ENCODE peak calls at places on chromosomes 16 and 17, in seven cellular contexts. P is GM23338, N is prostate gland, Q is ascending aorta, R is SJCRH30, V is left lung, X is heart right ventricle. B is an unnamed sample.

GRCh38 chr16:8730335-8730915 is 56.0 kb downstream of the ABAT start:
- DNase-seq in V (no peak), Q (no peak), X (no peak), R (no peak), P (no peak), N (peak), B (peak)

GRCh38 chr17:34850964-34851363 is 110.3 kb downstream of the CCT6B start:
- DNase-seq in R (no peak), N (no peak), P (peak), X (no peak), V (no peak), Q (no peak), B (no peak)

GRCh38 chr17:332558-333322 is 19.9 kb downstream of the RPH3AL start:
- DNase-seq in X (peak), Q (no peak), N (no peak), R (peak), V (no peak), P (no peak), B (no peak)

GRCh38 chr16:78740269-78740668 is 640.8 kb downstream of the WWOX start:
- DNase-seq in P (no peak), R (no peak), N (no peak), X (no peak), V (no peak), Q (no peak), B (peak)

GRCh38 chr17:42290577-42290976 is 2.3 kb downstream of the STAT5A start:
- DNase-seq in P (no peak), X (no peak), N (no peak), V (peak), R (no peak), Q (no peak), B (no peak)

GRCh38 chr17:45160505-45161287 is 979 bp upstream of the HEXIM2 start:
- DNase-seq in P (peak), V (peak), N (peak), R (peak), Q (no peak), X (peak), B (peak)

GRCh38 chr16:68737730-68738590 is 868 bp downstream of the CDH1 start:
- DNase-seq in V (peak), X (peak), N (peak), P (peak), Q (no peak), R (no peak), B (peak)

GRCh38 chr16:84446596-84447392 is 57.7 kb downstream of the MEAK7 start:
- DNase-seq in P (no peak), R (no peak), X (no peak), Q (no peak), V (no peak), N (no peak), B (no peak)

GRCh38 chr17:82930043-82930923 is 90.5 kb upstream of the ZNF750 start:
- DNase-seq in P (no peak), X (no peak), R (no peak), V (peak), Q (no peak), N (no peak), B (no peak)

GRCh38 chr17:7914771-7915610 is 1.1 kb downstream of the RNF227 start:
- DNase-seq in X (no peak), P (no peak), V (no peak), N (peak), R (no peak), Q (no peak), B (peak)

GRCh38 chr17:67514998-67515397 is 137.9 kb downstream of the PITPNC1 start:
- DNase-seq in Q (no peak), R (no peak), N (no peak), X (no peak), P (peak), V (no peak), B (peak)

GRCh38 chr17:34581446-34582184 is 2.2 kb downstream of the TMEM132E start:
- DNase-seq in N (no peak), X (no peak), P (peak), Q (no peak), V (no peak), R (no peak), B (no peak)

GRCh38 chr17:74467221-74467951 is 952 bp downstream of the CD300A start:
- DNase-seq in N (no peak), P (peak), X (no peak), Q (no peak), V (peak), R (no peak), B (no peak)

GRCh38 chr17:65463242-65463641 is 98.2 kb downstream of the AXIN2 start:
- DNase-seq in Q (peak), P (no peak), V (peak), N (peak), R (no peak), X (peak), B (no peak)

GRCh38 chr16:89375686-89376085 is 114.7 kb downstream of the ANKRD11 start:
- DNase-seq in V (no peak), N (no peak), P (no peak), Q (no peak), R (no peak), X (no peak), B (no peak)

GRCh38 chr17:27654654-27655524 is 23.9 kb downstream of the LGALS9 start:
- DNase-seq in V (peak), Q (no peak), R (peak), X (peak), N (peak), P (peak), B (peak)
- H3K27ac ChIP-seq in V (no peak), Q (no peak), R (no peak), X (no peak), N (no peak), P (no peak), B (no peak)

DNA sequence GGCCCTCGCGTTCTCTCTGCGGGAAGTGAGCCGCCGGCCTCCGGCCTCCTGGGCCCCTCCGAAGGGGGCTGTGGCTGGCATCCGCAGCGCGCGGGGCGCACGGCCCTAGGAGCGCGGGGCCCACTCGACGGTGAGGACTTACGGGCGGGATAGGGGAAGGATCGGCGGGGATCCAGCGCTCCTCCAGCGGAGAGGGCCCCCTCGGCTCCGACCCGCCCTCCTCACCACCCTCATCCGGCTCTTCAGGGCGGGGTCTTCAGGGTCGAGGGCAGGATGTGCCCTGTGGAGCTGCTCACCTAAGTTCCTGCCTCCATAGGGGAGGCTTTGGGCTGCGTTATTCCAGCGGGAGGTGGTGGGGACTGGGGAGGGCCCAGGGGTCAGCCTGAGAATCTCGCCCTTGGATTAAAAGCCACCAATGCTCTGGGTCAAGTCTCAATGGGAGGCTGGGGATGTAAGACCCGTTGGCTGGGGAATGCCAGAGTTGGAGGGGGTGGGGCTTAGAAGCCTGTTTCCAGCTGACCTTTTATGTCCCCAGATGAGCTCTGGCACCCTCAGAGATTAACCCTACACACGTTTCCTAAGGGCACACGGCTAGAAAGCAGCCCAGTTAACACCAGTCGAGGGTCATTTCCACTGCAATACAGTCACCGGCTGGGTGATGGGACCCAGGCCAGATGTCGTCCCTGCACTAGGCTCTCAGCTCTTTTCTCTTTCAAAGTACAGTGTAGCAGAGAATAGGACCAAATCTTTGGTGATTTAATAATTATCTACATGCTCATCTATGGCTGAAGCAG is 13.4 kb downstream of the TBX2 start:
- DNase-seq in R (no peak), Q (peak), P (peak), N (no peak), V (no peak), X (no peak), B (no peak)
- H3K4me3 ChIP-seq in R (no peak), Q (peak), P (peak), N (peak), V (peak), X (peak), B (peak)

GRCh38 chr17:32569171-32570080 is 82.6 kb downstream of the CDK5R1 start:
- DNase-seq in R (no peak), X (no peak), P (no peak), V (no peak), N (no peak), Q (no peak), B (no peak)

GRCh38 chr17:32567086-32567485 is 80.3 kb downstream of the CDK5R1 start:
- DNase-seq in Q (no peak), N (no peak), V (no peak), X (no peak), P (no peak), R (no peak), B (no peak)

GRCh38 chr17:32567511-32567910 is 80.7 kb downstream of the CDK5R1 start:
- DNase-seq in P (no peak), R (no peak), V (no peak), Q (no peak), X (no peak), N (no peak), B (no peak)

GRCh38 chr17:32568673-32569072 is 81.9 kb downstream of the CDK5R1 start:
- DNase-seq in Q (no peak), P (no peak), X (no peak), N (no peak), R (no peak), V (no peak), B (no peak)

DNA sequence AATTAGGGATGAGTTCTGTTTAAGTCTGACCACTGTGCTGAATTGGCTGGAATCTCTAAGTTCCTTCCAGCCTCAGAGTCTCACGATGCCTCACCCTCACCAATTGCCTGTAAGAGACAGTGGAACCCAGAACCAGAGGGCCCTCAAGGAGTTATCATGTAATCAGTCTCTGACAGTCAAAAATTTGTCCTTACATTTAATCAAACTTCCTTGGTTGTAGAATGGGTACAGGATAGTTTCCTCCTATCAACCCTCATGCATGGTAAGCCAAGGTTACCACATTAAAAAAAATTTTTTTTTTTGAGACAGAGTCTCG is 83.2 kb downstream of the CDK5R1 start:
- DNase-seq in X (no peak), R (no peak), P (no peak), N (no peak), Q (no peak), V (no peak), B (no peak)
- H3K27ac ChIP-seq in X (no peak), R (peak), P (no peak), N (no peak), Q (no peak), V (no peak), B (no peak)

DNA sequence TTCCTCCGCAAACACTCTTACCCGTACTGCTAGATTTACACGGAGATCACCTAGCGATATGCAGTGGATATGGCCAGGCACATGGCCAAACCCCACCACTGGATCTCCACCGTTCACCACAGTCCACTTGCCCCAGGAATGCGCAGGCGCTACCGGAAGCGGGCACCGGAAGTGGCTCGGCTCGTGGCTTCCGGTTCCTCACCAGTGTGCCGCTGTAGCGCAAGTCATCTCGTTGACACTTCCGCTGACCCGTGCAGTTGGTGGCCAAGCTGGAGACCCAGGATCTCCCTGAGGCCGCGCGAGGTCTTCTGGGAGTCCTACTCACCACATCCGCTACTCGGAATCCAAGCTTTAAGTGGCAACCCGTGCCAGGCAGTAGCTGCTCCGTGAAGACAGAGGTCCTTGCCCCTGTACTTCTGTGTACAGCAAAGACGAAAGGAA is 11.5 kb downstream of the ZNF597 start:
- DNase-seq in R (no peak), N (no peak), V (peak), P (no peak), X (peak), Q (no peak), B (peak)
- H3K4me3 ChIP-seq in R (no peak), N (no peak), V (no peak), P (no peak), X (peak), Q (peak), B (no peak)

DNA sequence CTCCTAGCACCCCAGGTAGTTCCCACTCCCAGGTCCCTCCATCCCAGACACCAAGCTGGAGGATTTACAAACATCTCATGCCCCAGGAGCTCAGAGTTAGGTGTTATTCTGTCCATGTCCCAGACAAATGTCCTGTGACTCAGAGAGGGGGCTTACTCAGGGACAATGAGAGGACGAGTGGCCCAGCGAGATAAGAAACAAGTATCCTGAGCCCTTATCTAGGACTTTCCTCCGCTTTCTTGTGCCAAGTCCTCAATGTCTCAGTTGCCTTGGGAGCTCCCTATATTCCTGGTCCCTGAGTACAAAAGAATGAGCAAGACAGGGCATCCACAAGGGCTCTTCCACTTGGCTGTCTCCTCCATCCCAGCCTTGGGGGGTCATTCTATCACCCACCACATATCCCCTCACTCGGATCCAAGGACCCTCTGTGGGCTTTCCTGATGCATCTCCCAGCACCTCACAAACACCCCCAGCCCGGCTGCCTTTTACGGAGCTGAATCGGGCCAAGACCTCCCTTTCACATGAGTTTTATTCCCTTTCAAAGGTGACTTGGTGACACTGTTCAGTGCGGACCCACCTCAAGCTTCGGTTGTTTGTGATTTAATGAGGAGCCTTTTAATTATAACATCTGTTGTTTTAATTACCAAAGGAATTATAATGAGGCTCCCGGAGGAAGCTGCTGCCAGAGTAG is 121.4 kb downstream of the WSCD1 start:
- DNase-seq in R (no peak), Q (no peak), P (no peak), V (no peak), X (no peak), N (no peak), B (no peak)
- H3K27ac ChIP-seq in R (no peak), Q (no peak), P (no peak), V (no peak), X (no peak), N (no peak), B (no peak)

GRCh38 chr17:39638317-39638716 is 1.4 kb downstream of the STARD3 start:
- DNase-seq in V (no peak), R (no peak), X (no peak), P (no peak), Q (no peak), N (no peak), B (no peak)
- H3K4me3 ChIP-seq in V (no peak), R (no peak), X (peak), P (peak), Q (peak), N (peak), B (no peak)

DNA sequence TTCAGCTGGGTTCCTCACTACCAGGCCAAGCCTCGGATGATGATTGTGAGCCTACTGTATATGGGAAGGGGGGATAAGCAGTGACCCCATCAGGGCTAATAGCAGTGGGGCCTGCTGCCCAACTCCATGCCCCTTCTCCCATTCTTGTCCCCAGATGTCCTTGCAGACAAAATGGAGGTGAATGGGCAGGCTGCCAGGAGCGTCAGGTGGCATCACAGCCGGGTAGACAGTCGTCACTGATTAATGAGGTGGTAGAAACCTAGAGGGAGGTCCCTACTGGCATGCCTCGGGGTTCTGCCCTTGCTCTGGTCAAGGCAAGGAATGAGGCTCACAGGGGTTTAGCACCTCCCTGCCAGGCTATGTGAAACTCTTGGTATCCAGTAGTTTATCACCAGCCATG is 21.1 kb downstream of the RAI1 start:
- DNase-seq in X (no peak), P (no peak), Q (no peak), V (no peak), R (no peak), N (no peak), B (no peak)
- H3K27ac ChIP-seq in X (no peak), P (no peak), Q (no peak), V (no peak), R (no peak), N (no peak), B (no peak)

B was measured in small intestine.